ENCODE peak calls at places on chromosomes 3 and 15, in nine cellular contexts. V, G, B, Y, D, J, M, E and T are unnamed samples.

GRCh38 chr3:66241466-66241865 is 20.7 kb downstream of the SLC25A26 start:
- DNase-seq in B (no peak), V (no peak), G (no peak), D (no peak), J (no peak), Y (no peak), E (no peak), M (no peak), T (no peak)

GRCh38 chr3:38549957-38550840 is 54.1 kb downstream of the EXOG start:
- DNase-seq in G (no peak), M (no peak), J (no peak), Y (no peak), D (no peak), E (no peak), V (no peak), B (no peak), T (no peak)

GRCh38 chr15:99015677-99016568 is 8.3 kb upstream of the PGPEP1L start:
- DNase-seq in Y (no peak), G (peak; percentile 46), M (no peak), D (no peak), V (no peak), B (peak; percentile 30), E (no peak), J (no peak), T (no peak)

GRCh38 chr3:71304684-71305083 is 278.8 kb downstream of the FOXP1 start:
- DNase-seq in V (no peak), Y (no peak), M (peak; percentile 65), D (no peak), B (no peak), E (no peak), G (no peak), J (peak; percentile 24), T (peak; percentile 53)

GRCh38 chr3:13193320-13194284 is 120.4 kb upstream of the IQSEC1 start:
- DNase-seq in V (no peak), J (no peak), G (no peak), M (no peak), D (no peak), B (no peak), E (no peak), Y (peak; percentile 15), T (no peak)

GRCh38 chr15:66951531-66951930 is 113.9 kb upstream of the SMAD3 start:
- DNase-seq in J (no peak), D (no peak), G (no peak), Y (no peak), B (no peak), E (no peak), V (no peak), M (no peak), T (no peak)

GRCh38 chr3:6807967-6808588 is 52.8 kb upstream of the GRM7 start:
- DNase-seq in B (no peak), J (no peak), M (peak; percentile 0), V (no peak), D (no peak), Y (peak; percentile 1), G (no peak), E (no peak), T (no peak)

GRCh38 chr15:78455749-78456148 is 17.7 kb downstream of the IREB2 start:
- DNase-seq in Y (peak; percentile 3), V (peak; percentile 22), G (peak; percentile 11), B (no peak), M (peak; percentile 48), D (no peak), J (no peak), E (no peak), T (no peak)